ENCODE peak calls at places on chromosome 2, in four cellular contexts. E is A549, Q is IMR-90, O is HepG2. Y is an unnamed sample.

GRCh38 chr2:1236596-1236995 is 176.7 kb upstream of the TPO start:
- DNase-seq in E (no peak), Q (no peak), O (no peak), Y (no peak)

GRCh38 chr2:207530160-207531023 is 630 bp downstream of the CREB1 start:
- DNase-seq in E (peak; percentile 31), Q (no peak), O (peak; percentile 30), Y (no peak)

GRCh38 chr2:85951351-85952067 is 62.7 kb upstream of the ST3GAL5 start:
- DNase-seq in E (no peak), Q (no peak), O (peak; percentile 61), Y (no peak)

GRCh38 chr2:153595939-153596338 is 117.4 kb upstream of the RPRM start:
- DNase-seq in E (no peak), Q (no peak), O (no peak), Y (peak; percentile 61)

GRCh38 chr2:196435189-196435588 is 204.3 kb upstream of the CCDC150 start:
- DNase-seq in E (no peak), Q (peak; percentile 44), O (no peak), Y (no peak)

GRCh38 chr2:171553236-171553635 is 31.0 kb downstream of the CYBRD1 start:
- DNase-seq in E (no peak), Q (no peak), O (peak; percentile 13), Y (no peak)

GRCh38 chr2:28269019-28269784 is 123.5 kb upstream of the FOSL2 start:
- DNase-seq in E (peak; percentile 72), Q (peak; percentile 51), O (peak; percentile 49), Y (peak; percentile 32)

GRCh38 chr2:42086500-42086953 is 38.7 kb downstream of the PKDCC start:
- DNase-seq in E (peak; percentile 71), Q (peak; percentile 70), O (peak; percentile 76), Y (peak; percentile 35)

GRCh38 chr2:102289129-102289528 is 22.2 kb upstream of the IL1RL1 start:
- DNase-seq in E (no peak), Q (peak; percentile 35), O (no peak), Y (no peak)

GRCh38 chr2:1553671-1554295 is 140.5 kb downstream of the TPO start:
- DNase-seq in E (peak; percentile 44), Q (peak; percentile 88), O (no peak), Y (peak; percentile 7)

GRCh38 chr2:15559379-15559778 is 1.8 kb downstream of the NBAS start:
- DNase-seq in E (no peak), Q (no peak), O (no peak), Y (no peak)

GRCh38 chr2:145383961-145384360 is 864.0 kb upstream of the ZEB2 start:
- DNase-seq in E (no peak), Q (no peak), O (no peak), Y (no peak)

GRCh38 chr2:39033980-39034379 is 86.9 kb downstream of the SOS1 start:
- DNase-seq in E (no peak), Q (peak; percentile 85), O (no peak), Y (no peak)

GRCh38 chr2:102321954-102322719 is 10.8 kb downstream of the IL1RL1 start:
- DNase-seq in E (no peak), Q (no peak), O (no peak), Y (no peak)

GRCh38 chr2:94986392-94986963 is 39.0 kb upstream of the MAL start:
- DNase-seq in E (peak; percentile 61), Q (peak; percentile 70), O (peak; percentile 62), Y (peak; percentile 54)

GRCh38 chr2:9693138-9693520 is 62.3 kb upstream of the YWHAQ start:
- DNase-seq in E (no peak), Q (peak; percentile 48), O (no peak), Y (no peak)

GRCh38 chr2:161976300-161976699 is 97.7 kb downstream of the DPP4 start:
- DNase-seq in E (no peak), Q (no peak), O (no peak), Y (no peak)

GRCh38 chr2:134718095-134718955 is 475 bp downstream of the TMEM163 start:
- DNase-seq in E (no peak), Q (no peak), O (no peak), Y (no peak)

GRCh38 chr2:73982140-73982617 is 2.5 kb upstream of the TET3 start:
- DNase-seq in E (no peak), Q (peak; percentile 53), O (no peak), Y (no peak)

GRCh38 chr2:112692496-112692911 is 28.3 kb upstream of the NT5DC4 start:
- DNase-seq in E (peak; percentile 80), Q (peak; percentile 98), O (peak; percentile 96), Y (peak; percentile 85)

GRCh38 chr2:117359266-117359970 is 455.1 kb upstream of the DDX18 start:
- DNase-seq in E (no peak), Q (no peak), O (no peak), Y (no peak)

GRCh38 chr2:109339519-109339991 is 210.6 kb downstream of the SH3RF3 start:
- DNase-seq in E (no peak), Q (peak; percentile 93), O (no peak), Y (no peak)

GRCh38 chr2:41061371-41061770 is 609.5 kb upstream of the SLC8A1 start:
- DNase-seq in E (no peak), Q (peak; percentile 16), O (no peak), Y (no peak)

GRCh38 chr2:214077727-214078126 is 333.1 kb upstream of the VWC2L start:
- DNase-seq in E (no peak), Q (no peak), O (no peak), Y (no peak)

GRCh38 chr2:1192121-1192520 is 221.1 kb upstream of the TPO start:
- DNase-seq in E (no peak), Q (no peak), O (no peak), Y (no peak)

GRCh38 chr2:176121377-176122111 is 975 bp upstream of the HOXD9 start:
- DNase-seq in E (no peak), Q (no peak), O (no peak), Y (no peak)

GRCh38 chr2:176123483-176123843 is 944 bp downstream of the HOXD9 start:
- DNase-seq in E (no peak), Q (no peak), O (no peak), Y (no peak)

GRCh38 chr2:176123847-176124273 is 1.3 kb downstream of the HOXD9 start:
- DNase-seq in E (no peak), Q (no peak), O (no peak), Y (no peak)

GRCh38 chr2:176122266-176122632 is 270 bp upstream of the HOXD9 start:
- DNase-seq in E (no peak), Q (no peak), O (no peak), Y (no peak)

DNA sequence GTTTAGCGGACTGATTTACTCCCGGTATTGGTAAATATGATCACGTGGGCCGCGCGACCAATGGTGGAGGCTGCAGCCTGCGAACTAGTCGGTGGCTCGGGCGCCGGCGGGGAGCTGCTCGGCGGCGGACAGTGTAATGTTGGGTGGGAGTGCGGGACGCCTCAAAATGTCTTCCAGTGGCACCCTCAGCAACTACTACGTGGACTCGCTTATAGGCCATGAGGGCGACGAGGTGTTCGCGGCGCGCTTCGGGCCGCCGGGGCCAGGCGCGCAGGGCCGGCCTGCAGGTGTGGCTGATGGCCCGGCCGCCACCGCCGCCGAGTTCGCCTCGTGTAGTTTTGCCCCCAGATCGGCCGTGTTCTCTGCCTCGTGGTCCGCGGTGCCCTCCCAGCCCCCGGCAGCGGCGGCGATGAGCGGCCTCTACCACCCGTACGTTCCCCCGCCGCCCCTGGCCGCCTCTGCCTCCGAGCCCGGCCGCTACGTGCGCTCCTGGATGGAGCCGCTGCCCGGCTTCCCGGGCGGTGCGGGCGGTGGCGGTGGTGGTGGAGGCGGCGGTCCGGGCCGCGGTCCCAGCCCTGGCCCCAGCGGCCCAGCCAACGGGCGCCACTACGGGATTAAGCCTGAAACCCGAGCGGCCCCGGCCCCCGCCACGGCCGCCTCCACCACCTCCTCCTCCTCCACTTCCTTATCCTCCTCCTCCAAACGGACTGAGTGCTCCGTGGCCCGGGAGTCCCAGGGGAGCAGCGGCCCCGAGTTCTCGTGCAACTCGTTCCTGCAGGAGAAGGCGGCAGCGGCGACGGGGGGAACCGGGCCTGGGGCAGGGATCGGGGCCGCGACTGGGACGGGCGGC is at the start of gene HOXD9:
- DNase-seq in E (no peak), Q (no peak), O (no peak), Y (no peak)
- TF ChIP-seq POLR2A in E (no peak), Q (no peak), O (no peak), Y (no peak)

GRCh38 chr2:236081171-236081570 is 87.0 kb downstream of the GBX2 start:
- DNase-seq in E (no peak), Q (no peak), O (no peak), Y (no peak)
- TF ChIP-seq CEBPB in E (no peak), Q (no peak), O (no peak), Y (no peak)

GRCh38 chr2:60759654-60760053 is 3.6 kb downstream of the PAPOLG start:
- DNase-seq in E (no peak), Q (no peak), O (no peak), Y (no peak)

GRCh38 chr2:60756097-60757087 is at the start of gene PAPOLG:
- DNase-seq in E (peak; percentile 92), Q (peak; percentile 85), O (peak; percentile 90), Y (peak; percentile 76)
- TF ChIP-seq POLR2A in E (peak; percentile 95), Q (peak; percentile 74), O (peak; percentile 87), Y (peak; percentile 95)

GRCh38 chr2:17814601-17815000 is 1.7 kb upstream of the MSGN1 start:
- DNase-seq in E (no peak), Q (no peak), O (no peak), Y (no peak)

GRCh38 chr2:17815466-17816184 is 635 bp upstream of the MSGN1 start:
- DNase-seq in E (no peak), Q (no peak), O (no peak), Y (no peak)

GRCh38 chr2:17813015-17813741 is 3.1 kb upstream of the MSGN1 start:
- DNase-seq in E (no peak), Q (peak; percentile 27), O (no peak), Y (no peak)

GRCh38 chr2:17816396-17817245 is at the start of gene MSGN1:
- DNase-seq in E (no peak), Q (no peak), O (no peak), Y (no peak)

GRCh38 chr2:17813742-17814458 is 2.4 kb upstream of the MSGN1 start:
- DNase-seq in E (no peak), Q (no peak), O (no peak), Y (no peak)
- TF ChIP-seq CEBPB in E (no peak), Q (no peak), O (no peak), Y (no peak)

Y was measured in HCT116.